ENCODE peak calls at places on chromosomes 12 and 14, in six cellular contexts. Q, C, S, G, J and L are unnamed samples.

GRCh38 chr12:6915023-6915788 is 826 bp downstream of the ENO2 start:
- DNase-seq in Q (peak), G (no peak), J (no peak), C (no peak), S (no peak), L (no peak)

GRCh38 chr12:116123511-116124258 is 153.8 kb downstream of the MED13L start:
- DNase-seq in C (no peak), S (peak), G (no peak), Q (no peak), J (peak), L (no peak)

GRCh38 chr14:23321572-23322547 is 603 bp downstream of the PABPN1 start:
- DNase-seq in S (peak), Q (no peak), G (peak), C (peak), J (peak), L (peak)

GRCh38 chr12:99523853-99524252 is 123.7 kb upstream of the GARIN6 start:
- DNase-seq in C (no peak), J (no peak), G (no peak), Q (no peak), S (no peak), L (no peak)

GRCh38 chr12:24948816-24949722 is at the start of gene BCAT1:
- DNase-seq in C (peak), Q (peak), J (peak), G (no peak), S (peak), L (no peak)

GRCh38 chr14:68576496-68577244 is 216.2 kb downstream of the ZFP36L1 start:
- DNase-seq in J (no peak), G (no peak), C (peak), Q (no peak), S (no peak), L (no peak)

GRCh38 chr14:94966868-94967267 is 190.5 kb downstream of the DICER1 start:
- DNase-seq in S (no peak), J (no peak), C (no peak), Q (no peak), G (no peak), L (no peak)

GRCh38 chr14:95265106-95266094 is 54.3 kb downstream of the CLMN start:
- DNase-seq in G (no peak), S (peak), J (peak), C (peak), Q (peak), L (no peak)

GRCh38 chr14:64720190-64720589 is 16.0 kb downstream of the PLEKHG3 start:
- DNase-seq in Q (peak), S (peak), J (no peak), G (no peak), C (peak), L (no peak)

GRCh38 chr14:86153480-86153879 is 623.5 kb downstream of the FLRT2 start:
- DNase-seq in J (peak), Q (no peak), S (no peak), C (no peak), G (no peak), L (no peak)

GRCh38 chr14:102556098-102556677 is 36.3 kb upstream of the RCOR1 start:
- DNase-seq in J (no peak), Q (no peak), G (no peak), C (no peak), S (no peak), L (no peak)